ENCODE peak calls at places on chromosomes 3 and 15, in seven cellular contexts. W, D, Z, E, U, Q and B are unnamed samples.

GRCh38 chr15:26667222-26667988 is 105.5 kb downstream of the GABRB3 start:
- DNase-seq in Z (no peak), U (no peak), Q (peak), W (no peak), D (no peak), E (no peak), B (peak)

GRCh38 chr3:87792532-87793321 is 266.1 kb downstream of the CGGBP1 start:
- DNase-seq in D (no peak), Q (peak), U (no peak), Z (peak), E (no peak), W (peak), B (no peak)

GRCh38 chr3:152595975-152596832 is 238.7 kb upstream of the P2RY1 start:
- DNase-seq in D (peak), W (peak), U (no peak), E (peak), Z (peak), Q (peak), B (no peak)

GRCh38 chr15:36798789-36799188 is 219.4 kb downstream of the CDIN1 start:
- DNase-seq in Z (no peak), D (no peak), Q (no peak), E (no peak), U (no peak), W (no peak), B (no peak)

GRCh38 chr3:112654979-112655378 is 14.0 kb upstream of the CCDC80 start:
- DNase-seq in Q (no peak), E (no peak), W (peak), Z (no peak), D (no peak), U (no peak), B (no peak)

GRCh38 chr3:48407542-48408099 is 22.3 kb downstream of the PLXNB1 start:
- DNase-seq in D (no peak), U (no peak), E (no peak), W (no peak), Z (no peak), Q (no peak), B (no peak)

GRCh38 chr3:66394261-66395249 is 106.3 kb downstream of the LRIG1 start:
- DNase-seq in Q (no peak), U (no peak), Z (no peak), E (peak), W (peak), D (no peak), B (no peak)

GRCh38 chr3:53750253-53751210 is 95.7 kb downstream of the CHDH start:
- DNase-seq in Z (no peak), W (no peak), U (no peak), Q (no peak), D (no peak), E (no peak), B (no peak)

GRCh38 chr3:167148121-167148520 is 232.0 kb downstream of the ZBBX start:
- DNase-seq in W (no peak), Q (no peak), Z (no peak), E (no peak), D (no peak), U (no peak), B (no peak)

GRCh38 chr15:78425643-78426042 is 12.4 kb upstream of the IREB2 start:
- DNase-seq in E (no peak), D (no peak), W (no peak), Q (no peak), U (no peak), Z (no peak), B (no peak)

GRCh38 chr15:96851613-96852012 is 521.1 kb downstream of the NR2F2 start:
- DNase-seq in U (no peak), D (peak), E (peak), W (peak), Z (no peak), Q (no peak), B (no peak)

GRCh38 chr3:67832807-67833206 is 178.4 kb upstream of the SUCLG2 start:
- DNase-seq in Q (no peak), U (no peak), Z (no peak), E (no peak), W (no peak), D (no peak), B (no peak)

GRCh38 chr15:40911139-40911538 is 16.9 kb downstream of the VPS18 start:
- DNase-seq in Q (no peak), Z (peak), E (no peak), U (no peak), D (no peak), W (no peak), B (no peak)

GRCh38 chr15:74417230-74417629 is 16.5 kb downstream of the SEMA7A start:
- DNase-seq in D (peak), Z (no peak), E (peak), U (no peak), W (peak), Q (no peak), B (no peak)

GRCh38 chr3:4785551-4785950 is 193.7 kb upstream of the BHLHE40 start:
- DNase-seq in Q (no peak), Z (no peak), U (no peak), E (no peak), W (no peak), D (no peak), B (no peak)

GRCh38 chr3:14440531-14441239 is 38.3 kb downstream of the SLC6A6 start:
- DNase-seq in D (no peak), E (peak), U (no peak), Z (peak), W (peak), Q (no peak), B (no peak)

GRCh38 chr3:194373912-194374311 is 4.4 kb upstream of the LRRC15 start:
- DNase-seq in W (no peak), Z (no peak), D (no peak), Q (no peak), E (no peak), U (no peak), B (no peak)

GRCh38 chr15:66946578-66947164 is 118.7 kb upstream of the SMAD3 start:
- DNase-seq in Q (peak), W (peak), E (peak), D (peak), U (peak), Z (peak), B (peak)

GRCh38 chr15:73709241-73709640 is 25.1 kb downstream of the CD276 start:
- DNase-seq in U (no peak), Q (no peak), D (no peak), E (no peak), Z (no peak), W (no peak), B (no peak)

GRCh38 chr3:3196148-3196861 is 16.8 kb upstream of the CRBN start:
- DNase-seq in D (no peak), E (no peak), Q (no peak), W (peak), Z (peak), U (no peak), B (no peak)

GRCh38 chr3:182704926-182705325 is 88.4 kb upstream of the ATP11B start:
- DNase-seq in Z (peak), D (no peak), W (no peak), Q (no peak), E (no peak), U (no peak), B (no peak)

GRCh38 chr3:112761062-112761638 is 85.5 kb downstream of the CD200R1L start:
- DNase-seq in Q (no peak), D (no peak), U (no peak), W (no peak), Z (no peak), E (peak), B (no peak)

GRCh38 chr3:132256984-132257383 is 60.2 kb upstream of the ACP3 start:
- DNase-seq in Q (peak), W (peak), D (peak), U (no peak), Z (peak), E (peak), B (no peak)

GRCh38 chr15:89244512-89244869 is 712 bp downstream of the FANCI start:
- DNase-seq in E (peak), Z (no peak), W (no peak), U (no peak), D (no peak), Q (no peak), B (no peak)

GRCh38 chr3:65936908-65937638 is 101.6 kb downstream of the MAGI1 start:
- DNase-seq in Q (no peak), D (no peak), Z (peak), W (no peak), E (no peak), U (no peak), B (no peak)

GRCh38 chr3:108090701-108091497 is at the start of gene CD47:
- DNase-seq in W (peak), D (peak), Q (peak), U (peak), E (peak), Z (peak), B (peak)

GRCh38 chr3:184383033-184383740 is 3.3 kb downstream of the CHRD start:
- DNase-seq in Z (no peak), E (no peak), D (no peak), W (no peak), U (no peak), Q (no peak), B (no peak)

GRCh38 chr3:141181191-141181590 is 50.4 kb upstream of the PXYLP1 start:
- DNase-seq in W (no peak), U (no peak), Z (no peak), E (no peak), D (no peak), Q (no peak), B (no peak)

GRCh38 chr3:43262194-43262593 is 24.1 kb upstream of the SNRK start:
- DNase-seq in E (no peak), Z (no peak), D (no peak), W (no peak), U (no peak), Q (no peak), B (no peak)

GRCh38 chr15:22989576-22990477 is 9.7 kb upstream of the CYFIP1 start:
- DNase-seq in W (no peak), D (no peak), E (no peak), Q (peak), U (no peak), Z (peak), B (no peak)

GRCh38 chr15:38226867-38227266 is 25.8 kb upstream of the SPRED1 start:
- DNase-seq in Q (peak), W (peak), Z (no peak), D (peak), E (peak), U (no peak), B (peak)

GRCh38 chr3:435969-436492 is 239.5 kb downstream of the CHL1 start:
- DNase-seq in U (no peak), Q (no peak), Z (no peak), W (no peak), D (no peak), E (no peak), B (no peak)

GRCh38 chr3:134134240-134134639 is 104.5 kb upstream of the SLCO2A1 start:
- DNase-seq in D (no peak), Z (peak), U (no peak), Q (no peak), E (no peak), W (no peak), B (no peak)

GRCh38 chr3:8864570-8865350 is 95.3 kb upstream of the OXTR start:
- DNase-seq in W (no peak), Q (no peak), E (no peak), Z (no peak), U (no peak), D (no peak), B (no peak)

GRCh38 chr15:46502668-46503067 is 867.8 kb downstream of the SQOR start:
- DNase-seq in Z (peak), E (no peak), U (no peak), Q (no peak), W (no peak), D (no peak), B (no peak)
- TF ChIP-seq CTCF in Z (peak), E (no peak), U (no peak), Q (no peak), W (no peak), D (peak), B (peak)

GRCh38 chr15:99084965-99085364 is 19.9 kb upstream of the SYNM start:
- DNase-seq in U (no peak), W (no peak), E (no peak), Z (no peak), D (no peak), Q (no peak), B (no peak)

GRCh38 chr15:99085413-99086326 is 19.2 kb upstream of the SYNM start:
- DNase-seq in U (no peak), W (no peak), D (peak), Z (no peak), Q (no peak), E (peak), B (no peak)

GRCh38 chr15:99087405-99087943 is 17.4 kb upstream of the SYNM start:
- DNase-seq in W (no peak), Q (no peak), U (no peak), E (no peak), Z (no peak), D (no peak), B (no peak)

GRCh38 chr15:99086327-99086667 is 18.6 kb upstream of the SYNM start:
- DNase-seq in E (no peak), D (no peak), Q (no peak), W (no peak), U (peak), Z (no peak), B (no peak)

GRCh38 chr15:99082798-99083197 is 22.1 kb upstream of the SYNM start:
- DNase-seq in Q (no peak), W (no peak), D (no peak), U (no peak), Z (no peak), E (no peak), B (no peak)
- H3K4me3 ChIP-seq in Q (no peak), W (no peak), D (no peak), U (no peak), Z (no peak), E (no peak), B (no peak)

GRCh38 chr3:129228891-129229585 is 20.4 kb upstream of the COPG1 start:
- DNase-seq in Z (no peak), U (no peak), W (peak), D (peak), Q (no peak), E (peak), B (no peak)
- TF ChIP-seq CTCF in Z (peak), U (no peak), W (no peak), D (no peak), Q (no peak), E (peak), B (no peak)

GRCh38 chr3:32686713-32687112 is 1.7 kb downstream of the CNOT10 start:
- DNase-seq in Q (no peak), D (no peak), Z (no peak), E (no peak), W (no peak), U (no peak), B (no peak)
- H3K4me3 ChIP-seq in Q (no peak), D (peak), Z (peak), E (no peak), W (peak), U (no peak), B (peak)

GRCh38 chr15:34609102-34609501 is 25.7 kb upstream of the GOLGA8B start:
- DNase-seq in E (no peak), U (no peak), Z (no peak), W (no peak), Q (no peak), D (no peak), B (no peak)

GRCh38 chr15:34609658-34610057 is 26.2 kb upstream of the GOLGA8B start:
- DNase-seq in Z (no peak), E (no peak), D (no peak), W (no peak), Q (no peak), U (no peak), B (no peak)

GRCh38 chr15:34608517-34608916 is 25.1 kb upstream of the GOLGA8B start:
- DNase-seq in D (no peak), Z (no peak), W (no peak), U (no peak), E (no peak), Q (no peak), B (no peak)

GRCh38 chr15:34607832-34608231 is 24.4 kb upstream of the GOLGA8B start:
- DNase-seq in D (no peak), W (no peak), Q (no peak), U (no peak), E (no peak), Z (no peak), B (no peak)

GRCh38 chr15:34610388-34610787 is 26.9 kb upstream of the GOLGA8B start:
- DNase-seq in Q (no peak), D (peak), Z (peak), W (no peak), E (peak), U (no peak), B (no peak)
- TF ChIP-seq CTCF in Q (no peak), D (peak), Z (peak), W (peak), E (peak), U (no peak), B (peak)

DNA sequence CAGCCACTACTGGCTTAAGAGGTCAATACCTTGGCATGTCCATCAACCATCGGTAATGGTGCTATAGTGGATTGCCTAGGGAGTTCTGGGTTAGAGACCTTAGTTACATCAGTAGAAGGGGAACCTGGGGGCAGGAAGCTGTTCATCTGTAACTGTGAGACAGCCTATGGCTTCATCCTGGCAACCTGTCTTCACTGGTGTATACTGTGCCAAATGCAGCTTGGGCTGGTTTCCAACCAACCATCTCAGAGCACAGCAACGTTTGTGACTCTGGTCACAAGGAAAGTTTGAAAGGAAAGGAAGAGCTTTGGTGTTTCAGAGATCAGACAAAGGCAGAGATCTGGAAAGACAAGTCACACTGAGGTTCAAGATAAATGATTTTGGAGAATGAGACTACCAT is 93.8 kb downstream of the TJP1 start:
- DNase-seq in D (no peak), W (no peak), E (no peak), Q (no peak), U (no peak), Z (no peak), B (no peak)
- H3K4me3 ChIP-seq in D (no peak), W (no peak), E (no peak), Q (no peak), U (no peak), Z (no peak), B (no peak)

GRCh38 chr3:59753805-59754204 is 704.0 kb upstream of the CFAP20DC start:
- DNase-seq in Q (no peak), W (no peak), E (no peak), U (no peak), D (no peak), Z (no peak), B (no peak)

GRCh38 chr3:59752925-59753324 is 703.1 kb upstream of the CFAP20DC start:
- DNase-seq in U (no peak), Z (no peak), Q (no peak), D (no peak), E (no peak), W (no peak), B (no peak)

GRCh38 chr3:59750391-59750790 is 700.6 kb upstream of the CFAP20DC start:
- DNase-seq in E (no peak), U (no peak), W (no peak), Q (no peak), D (no peak), Z (no peak), B (no peak)

GRCh38 chr3:59751606-59752005 is 701.8 kb upstream of the CFAP20DC start:
- DNase-seq in U (no peak), E (no peak), W (no peak), D (no peak), Q (no peak), Z (no peak), B (no peak)

GRCh38 chr3:59749291-59749690 is 699.5 kb upstream of the CFAP20DC start:
- DNase-seq in Q (no peak), D (peak), Z (no peak), E (peak), U (no peak), W (no peak), B (no peak)
- TF ChIP-seq CTCF in Q (no peak), D (no peak), Z (no peak), E (no peak), U (no peak), W (no peak), B (no peak)